ENCODE peak calls at places on chromosomes 12 and 14, in seven cellular contexts. One of them, this sample, is unnamed.

GRCh38 chr12:6613015-6613775 is 6.0 kb upstream of the CHD4 start:
- DNase-seq in fibroblast of lung: peak
- DNase-seq in type B pancreatic cell: peak
- DNase-seq in mesendoderm: peak
- DNase-seq in GM23248: peak
- DNase-seq in transverse colon: peak
- DNase-seq in COLO829: peak
- DNase-seq in this sample: peak

GRCh38 chr14:54354096-54354495 is 42.7 kb upstream of the CDKN3 start:
- DNase-seq in fibroblast of lung: no peak
- DNase-seq in type B pancreatic cell: no peak
- DNase-seq in mesendoderm: no peak
- DNase-seq in GM23248: no peak
- DNase-seq in transverse colon: no peak
- DNase-seq in COLO829: no peak
- DNase-seq in this sample: no peak

GRCh38 chr14:100268591-100269207 is 29.8 kb downstream of the YY1 start:
- DNase-seq in fibroblast of lung: no peak
- DNase-seq in type B pancreatic cell: no peak
- DNase-seq in mesendoderm: no peak
- DNase-seq in GM23248: peak
- DNase-seq in transverse colon: no peak
- DNase-seq in COLO829: no peak
- DNase-seq in this sample: no peak

GRCh38 chr14:20501346-20501745 is 4.0 kb upstream of the RNASE10 start:
- DNase-seq in fibroblast of lung: peak
- DNase-seq in type B pancreatic cell: no peak
- DNase-seq in mesendoderm: no peak
- DNase-seq in GM23248: peak
- DNase-seq in transverse colon: no peak
- DNase-seq in COLO829: no peak
- DNase-seq in this sample: peak

GRCh38 chr12:120588948-120589930 is 8.0 kb upstream of the POP5 start:
- DNase-seq in fibroblast of lung: no peak
- DNase-seq in type B pancreatic cell: no peak
- DNase-seq in mesendoderm: no peak
- DNase-seq in GM23248: no peak
- DNase-seq in transverse colon: peak
- DNase-seq in COLO829: no peak
- DNase-seq in this sample: no peak

GRCh38 chr12:11154400-11154925 is 16.5 kb upstream of the SMIM10L1 start:
- DNase-seq in fibroblast of lung: no peak
- DNase-seq in type B pancreatic cell: no peak
- DNase-seq in mesendoderm: peak
- DNase-seq in GM23248: no peak
- DNase-seq in transverse colon: no peak
- DNase-seq in COLO829: no peak
- DNase-seq in this sample: no peak

GRCh38 chr12:97753332-97753731 is 290.7 kb downstream of the RMST start:
- DNase-seq in fibroblast of lung: no peak
- DNase-seq in type B pancreatic cell: no peak
- DNase-seq in mesendoderm: no peak
- DNase-seq in GM23248: no peak
- DNase-seq in transverse colon: no peak
- DNase-seq in COLO829: no peak
- DNase-seq in this sample: no peak

GRCh38 chr12:49288412-49288853 is 6.5 kb upstream of the PRPH start:
- DNase-seq in fibroblast of lung: peak
- DNase-seq in type B pancreatic cell: no peak
- DNase-seq in mesendoderm: peak
- DNase-seq in GM23248: peak
- DNase-seq in transverse colon: peak
- DNase-seq in COLO829: peak
- DNase-seq in this sample: peak

GRCh38 chr12:54840293-54840692 is 14.0 kb upstream of the MUCL1 start:
- DNase-seq in fibroblast of lung: no peak
- DNase-seq in type B pancreatic cell: no peak
- DNase-seq in mesendoderm: no peak
- DNase-seq in GM23248: no peak
- DNase-seq in transverse colon: no peak
- DNase-seq in COLO829: no peak
- DNase-seq in this sample: no peak

GRCh38 chr12:105109465-105110212 is 2.1 kb downstream of the WASHC4 start:
- DNase-seq in fibroblast of lung: no peak
- DNase-seq in type B pancreatic cell: no peak
- DNase-seq in mesendoderm: no peak
- DNase-seq in GM23248: peak
- DNase-seq in transverse colon: no peak
- DNase-seq in COLO829: no peak
- DNase-seq in this sample: no peak

GRCh38 chr12:72057330-72057911 is 118.8 kb downstream of the TPH2 start:
- DNase-seq in fibroblast of lung: no peak
- DNase-seq in type B pancreatic cell: no peak
- DNase-seq in mesendoderm: no peak
- DNase-seq in GM23248: no peak
- DNase-seq in transverse colon: no peak
- DNase-seq in COLO829: no peak
- DNase-seq in this sample: no peak